ENCODE peak calls at places on chromosomes 6 and 20, in five cellular contexts. One of them, this sample, is unnamed.
A peak's percentile ranks its signal among the peaks of the same experiment; 100 is the strongest.

GRCh38 chr20:57445298-57445697 is 54.1 kb downstream of the RBM38 start:
- DNase-seq in breast epithelium: no peak
- DNase-seq in right lobe of liver: no peak
- DNase-seq in astrocyte: peak; percentile 39
- DNase-seq in mammary epithelial cell: no peak
- DNase-seq in this sample: peak; percentile 54

GRCh38 chr6:137352859-137353258 is 133.7 kb upstream of the IFNGR1 start:
- DNase-seq in breast epithelium: no peak
- DNase-seq in right lobe of liver: peak; percentile 66
- DNase-seq in astrocyte: no peak
- DNase-seq in mammary epithelial cell: no peak
- DNase-seq in this sample: no peak

GRCh38 chr20:20410678-20411077 is 42.8 kb downstream of the INSM1 start:
- DNase-seq in breast epithelium: no peak
- DNase-seq in right lobe of liver: peak; percentile 77
- DNase-seq in astrocyte: peak; percentile 14
- DNase-seq in mammary epithelial cell: no peak
- DNase-seq in this sample: no peak

GRCh38 chr6:12490904-12491571 is 200.9 kb downstream of the EDN1 start:
- DNase-seq in breast epithelium: no peak
- DNase-seq in right lobe of liver: no peak
- DNase-seq in astrocyte: peak; percentile 98
- DNase-seq in mammary epithelial cell: peak; percentile 77
- DNase-seq in this sample: peak; percentile 47

GRCh38 chr6:43247115-43247999 is 4.1 kb downstream of the TTBK1 start:
- DNase-seq in breast epithelium: peak; percentile 78
- DNase-seq in right lobe of liver: peak; percentile 85
- DNase-seq in astrocyte: no peak
- DNase-seq in mammary epithelial cell: peak; percentile 27
- DNase-seq in this sample: no peak

GRCh38 chr20:2692036-2692885 is at the start of gene EBF4:
- DNase-seq in breast epithelium: no peak
- DNase-seq in right lobe of liver: peak; percentile 55
- DNase-seq in astrocyte: no peak
- DNase-seq in mammary epithelial cell: peak; percentile 7
- DNase-seq in this sample: no peak

GRCh38 chr20:48238326-48238725 is 453.0 kb upstream of the SULF2 start:
- DNase-seq in breast epithelium: no peak
- DNase-seq in right lobe of liver: no peak
- DNase-seq in astrocyte: peak; percentile 94
- DNase-seq in mammary epithelial cell: peak; percentile 57
- DNase-seq in this sample: no peak

GRCh38 chr6:489001-489400 is 97.4 kb downstream of the IRF4 start:
- DNase-seq in breast epithelium: no peak
- DNase-seq in right lobe of liver: no peak
- DNase-seq in astrocyte: no peak
- DNase-seq in mammary epithelial cell: no peak
- DNase-seq in this sample: no peak

GRCh38 chr6:121691126-121691540 is 255.7 kb downstream of the GJA1 start:
- DNase-seq in breast epithelium: no peak
- DNase-seq in right lobe of liver: no peak
- DNase-seq in astrocyte: peak; percentile 67
- DNase-seq in mammary epithelial cell: no peak
- DNase-seq in this sample: no peak

GRCh38 chr6:55997223-55997874 is 122.0 kb upstream of the BMP5 start:
- DNase-seq in breast epithelium: no peak
- DNase-seq in right lobe of liver: no peak
- DNase-seq in astrocyte: no peak
- DNase-seq in mammary epithelial cell: no peak
- DNase-seq in this sample: no peak

GRCh38 chr20:61262514-61262913 is 10.5 kb downstream of the CDH4 start:
- DNase-seq in breast epithelium: no peak
- DNase-seq in right lobe of liver: no peak
- DNase-seq in astrocyte: no peak
- DNase-seq in mammary epithelial cell: no peak
- DNase-seq in this sample: no peak
- H3K27me3 ChIP-seq in breast epithelium: no peaks in the 10 kb centered on the region
- H3K27me3 ChIP-seq in right lobe of liver: no peaks in the 10 kb centered on the region
- H3K27me3 ChIP-seq in astrocyte: no peaks in the 10 kb centered on the region
- H3K27me3 ChIP-seq in mammary epithelial cell: no peaks in the 10 kb centered on the region
- H3K27me3 ChIP-seq in this sample: no peaks in the 10 kb centered on the region

GRCh38 chr6:157236040-157236725 is 87.1 kb downstream of the TMEM242 start:
- DNase-seq in breast epithelium: no peak
- DNase-seq in right lobe of liver: no peak
- DNase-seq in astrocyte: no peak
- DNase-seq in mammary epithelial cell: no peak
- DNase-seq in this sample: no peak

GRCh38 chr6:157238346-157238745 is 85.0 kb downstream of the TMEM242 start:
- DNase-seq in breast epithelium: no peak
- DNase-seq in right lobe of liver: no peak
- DNase-seq in astrocyte: no peak
- DNase-seq in mammary epithelial cell: no peak
- DNase-seq in this sample: no peak

GRCh38 chr6:157233686-157234085 is 89.6 kb downstream of the TMEM242 start:
- DNase-seq in breast epithelium: no peak
- DNase-seq in right lobe of liver: no peak
- DNase-seq in astrocyte: no peak
- DNase-seq in mammary epithelial cell: no peak
- DNase-seq in this sample: no peak

GRCh38 chr6:157233156-157233555 is 90.2 kb downstream of the TMEM242 start:
- DNase-seq in breast epithelium: peak; percentile 12
- DNase-seq in right lobe of liver: no peak
- DNase-seq in astrocyte: no peak
- DNase-seq in mammary epithelial cell: no peak
- DNase-seq in this sample: no peak

GRCh38 chr6:157235600-157236039 is 87.7 kb downstream of the TMEM242 start:
- DNase-seq in breast epithelium: no peak
- DNase-seq in right lobe of liver: peak; percentile 46
- DNase-seq in astrocyte: peak; percentile 34
- DNase-seq in mammary epithelial cell: peak; percentile 16
- DNase-seq in this sample: no peak
- H3K4me3 ChIP-seq in breast epithelium: peak overlapping the region; percentile 73
- H3K4me3 ChIP-seq in right lobe of liver: peak overlapping the region; percentile 41
- H3K4me3 ChIP-seq in astrocyte: peak overlapping the region; percentile 41
- H3K4me3 ChIP-seq in mammary epithelial cell: peak overlapping the region; percentile 46
- H3K4me3 ChIP-seq in this sample: peak overlapping the region; percentile 51

DNA sequence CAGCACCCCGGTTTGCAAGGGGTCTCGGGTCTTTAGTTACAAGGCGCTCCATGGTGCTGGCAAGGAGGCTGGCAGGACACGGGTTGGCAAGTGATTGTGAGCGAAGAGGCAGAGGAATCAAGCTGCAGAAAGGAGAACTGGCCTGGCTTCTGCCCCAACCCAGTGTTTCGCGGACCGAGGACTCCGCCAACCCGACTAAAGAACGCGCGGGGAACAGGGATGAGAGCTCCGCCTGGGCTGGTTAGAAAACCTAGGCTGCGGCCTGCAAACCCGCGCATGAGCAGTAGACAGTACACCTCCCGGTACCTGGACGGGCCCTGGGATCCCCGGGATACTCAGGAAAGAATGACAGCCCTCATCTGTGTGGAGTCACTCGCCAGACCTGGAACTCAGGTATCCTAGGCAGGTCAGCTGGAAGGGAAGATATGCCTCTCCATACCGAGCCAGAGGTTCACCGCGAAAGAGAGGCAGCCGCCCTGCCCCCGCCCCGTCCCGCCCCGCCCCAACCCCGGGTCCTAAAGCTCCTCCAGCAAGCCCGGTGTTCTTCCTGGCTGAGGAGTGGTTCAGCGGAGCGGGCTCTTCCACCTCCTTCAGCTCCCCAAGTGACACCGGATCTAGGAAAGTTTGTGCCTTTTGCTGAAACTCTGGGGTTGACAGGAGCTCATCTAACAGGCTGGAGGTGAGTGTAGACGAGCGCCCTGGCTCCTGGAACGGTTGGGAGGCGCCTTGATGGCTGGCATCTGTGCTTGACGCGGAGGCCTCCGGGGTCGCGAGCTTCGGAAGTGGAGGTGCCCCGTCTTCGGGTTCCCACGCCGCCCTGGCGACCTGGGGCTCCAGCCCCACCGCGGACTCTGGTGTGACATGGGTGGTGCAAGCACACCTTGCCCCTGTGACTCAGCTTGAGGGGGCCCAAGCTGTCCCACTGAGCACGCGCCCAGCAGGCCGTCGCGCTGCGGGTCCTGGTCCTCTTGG is 1847.3 kb upstream of the DEFB115 start:
- DNase-seq in breast epithelium: no peak
- DNase-seq in right lobe of liver: no peak
- DNase-seq in astrocyte: no peak
- DNase-seq in mammary epithelial cell: no peak
- DNase-seq in this sample: no peak
- H3K27me3 ChIP-seq in breast epithelium: no peaks in the 10 kb centered on the region
- H3K27me3 ChIP-seq in right lobe of liver: no peaks in the 10 kb centered on the region
- H3K27me3 ChIP-seq in astrocyte: no peaks in the 10 kb centered on the region
- H3K27me3 ChIP-seq in mammary epithelial cell: no peaks in the 10 kb centered on the region
- H3K27me3 ChIP-seq in this sample: peaks cover 3% of the 10 kb centered on the region

DNA sequence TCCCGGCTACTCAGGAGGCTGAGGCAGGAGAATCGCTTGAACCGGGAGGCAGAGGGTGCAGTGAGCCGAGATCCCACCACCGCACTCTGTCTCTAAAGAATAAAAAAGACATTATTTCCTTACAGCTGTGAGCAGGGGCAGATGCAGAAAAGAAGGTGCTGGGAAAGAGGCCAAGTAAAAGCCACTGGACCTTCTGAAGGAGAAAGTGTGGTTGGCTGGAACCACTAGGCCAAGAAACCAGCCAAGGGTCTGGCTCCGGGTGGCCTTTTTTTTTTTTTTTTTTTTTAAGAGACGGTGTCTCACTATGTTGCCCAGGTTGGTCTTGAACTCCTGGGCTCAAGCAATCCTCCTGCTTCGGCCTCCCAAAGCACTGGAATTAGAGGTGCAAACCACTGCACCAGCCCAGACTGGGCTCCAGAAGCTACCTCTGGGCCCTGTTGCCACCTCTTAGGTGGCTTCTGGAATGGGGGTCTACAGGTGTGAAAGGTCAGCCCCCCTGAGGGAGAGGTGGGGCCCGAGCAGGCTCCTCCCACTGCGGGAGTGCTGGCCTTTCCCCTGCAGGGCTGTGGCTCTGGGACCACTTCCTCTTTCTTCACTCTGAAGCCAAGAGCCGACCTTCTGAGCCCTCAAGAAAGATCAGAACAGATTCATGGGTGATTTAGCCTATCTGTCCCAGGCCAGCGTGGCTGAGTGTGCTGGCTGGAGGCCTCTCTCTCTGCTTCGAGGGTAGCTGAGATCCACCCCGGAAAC is at the start of gene FGD2:
- DNase-seq in breast epithelium: no peak
- DNase-seq in right lobe of liver: no peak
- DNase-seq in astrocyte: no peak
- DNase-seq in mammary epithelial cell: no peak
- DNase-seq in this sample: no peak
- H3K4me3 ChIP-seq in breast epithelium: peak within 1 kb of the TSS; percentile 41
- H3K4me3 ChIP-seq in right lobe of liver: peak within 1 kb of the TSS; percentile 39
- H3K4me3 ChIP-seq in astrocyte: no peak within 1 kb of the TSS
- H3K4me3 ChIP-seq in mammary epithelial cell: no peak within 1 kb of the TSS
- H3K4me3 ChIP-seq in this sample: no peak within 1 kb of the TSS

This sample was measured in AG04450.